ENCODE peak calls at places on chromosomes 4 and X, in four cellular contexts. C is GM12878, N is K562, L is HL-60. K is an unnamed sample.

GRCh38 chr4:140156529-140157171 is 2.7 kb upstream of the MAML3 start:
- DNase-seq in C (peak), N (no peak), L (peak), K (peak)

GRCh38 chr4:76341063-76341462 is 34.5 kb downstream of the STBD1 start:
- DNase-seq in C (no peak), N (peak), L (no peak), K (no peak)

GRCh38 chrX:108601276-108601675 is 135.1 kb downstream of the IRS4 start:
- DNase-seq in C (no peak), N (no peak), L (no peak), K (no peak)

GRCh38 chr4:139367421-139368090 is 65.3 kb upstream of the NDUFC1 start:
- DNase-seq in C (no peak), N (no peak), L (no peak), K (no peak)

GRCh38 chr4:65789850-65790249 is 119.6 kb upstream of the EPHA5 start:
- DNase-seq in C (no peak), N (no peak), L (no peak), K (no peak)

GRCh38 chr4:114607086-114607485 is 8.5 kb downstream of the UGT8 start:
- DNase-seq in C (no peak), N (no peak), L (no peak), K (no peak)

GRCh38 chrX:43882294-43882681 is at the start of gene MAOB:
- DNase-seq in C (no peak), N (peak), L (no peak), K (no peak)

GRCh38 chr4:101163936-101164335 is 183.4 kb downstream of the PPP3CA start:
- DNase-seq in C (no peak), N (no peak), L (no peak), K (no peak)

GRCh38 chr4:185120631-185120946 is 22.5 kb upstream of the SLC25A4 start:
- DNase-seq in C (no peak), N (no peak), L (no peak), K (no peak)

GRCh38 chr4:1495416-1496115 is 89.3 kb upstream of the NKX1-1 start:
- DNase-seq in C (no peak), N (no peak), L (no peak), K (no peak)

GRCh38 chrX:18886344-18887161 is 97.4 kb downstream of the PHKA2 start:
- DNase-seq in C (peak), N (peak), L (peak), K (peak)

GRCh38 chr4:34861661-34862060 is 1382.7 kb downstream of the ARAP2 start:
- DNase-seq in C (no peak), N (no peak), L (no peak), K (no peak)
- TF ChIP-seq SPI1 in C (no peak), N (no peak), L (no peak), K (no peak)

DNA sequence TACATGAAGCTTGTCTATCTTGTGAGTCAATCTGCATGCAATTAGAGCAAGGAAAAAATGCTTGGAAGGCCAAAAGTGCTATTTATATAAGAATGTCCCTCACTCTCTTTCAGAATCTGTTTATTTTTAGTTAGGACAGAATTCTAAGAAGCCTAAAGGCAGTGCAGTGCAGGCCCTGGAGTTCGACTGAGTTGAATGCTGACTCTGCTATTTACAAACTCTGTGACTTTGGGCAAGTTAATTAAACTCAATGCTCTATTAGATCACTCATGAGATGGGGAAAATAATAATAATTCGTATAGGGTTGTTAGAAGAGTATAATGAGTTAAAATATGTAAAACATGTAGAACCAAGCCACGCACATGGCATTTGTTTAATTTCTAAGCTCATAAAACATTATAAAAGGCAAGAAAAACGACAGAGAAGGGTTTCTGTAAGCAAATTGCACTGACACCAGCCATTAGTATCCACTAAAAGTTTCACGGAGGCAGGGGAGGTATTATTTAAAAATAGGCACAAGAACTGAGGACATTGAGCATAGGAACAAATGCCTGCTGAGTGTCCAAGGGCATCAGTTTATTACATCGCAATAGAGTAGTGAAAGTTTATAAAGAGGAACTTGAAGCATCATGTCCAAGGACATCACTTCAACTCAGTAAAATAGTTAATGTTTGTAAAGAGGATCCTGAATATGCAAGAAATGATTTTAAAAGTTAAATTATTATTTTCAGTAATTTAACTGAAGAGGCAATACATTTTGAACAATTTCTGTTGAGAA is 115.0 kb upstream of the INPP4B start:
- DNase-seq in C (no peak), N (no peak), L (no peak), K (no peak)
- TF ChIP-seq POLR2AphosphoS5 in C (no peak), N (no peak), L (no peak), K (no peak)

DNA sequence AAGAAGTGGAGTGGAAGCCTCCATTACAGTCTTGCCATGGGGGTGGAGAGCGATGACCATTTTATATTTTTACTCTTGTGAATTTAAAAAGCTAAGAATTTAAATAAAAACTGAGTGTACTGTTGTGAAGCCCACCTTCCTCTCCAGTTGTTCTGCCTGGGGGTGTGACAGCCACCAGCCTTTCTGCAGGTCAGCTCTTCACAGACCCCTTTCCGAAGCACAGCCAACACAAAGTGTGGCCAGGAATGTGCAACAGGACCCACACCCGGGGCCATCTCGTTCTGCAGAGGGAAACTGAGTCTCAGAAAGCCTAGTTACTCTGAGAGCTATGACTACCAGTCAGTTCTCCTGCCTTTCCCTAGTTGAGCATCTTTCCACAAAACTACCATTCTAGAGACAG is 1.4 kb downstream of the GRPEL1 start:
- DNase-seq in C (no peak), N (no peak), L (no peak), K (no peak)
- TF ChIP-seq SPI1 in C (no peak), N (no peak), L (no peak), K (no peak)

GRCh38 chr4:37780444-37781133 is 45.9 kb upstream of the PGM2 start:
- DNase-seq in C (no peak), N (no peak), L (peak), K (no peak)
- TF ChIP-seq POLR2AphosphoS5 in C (no peak), N (no peak), L (no peak), K (no peak)

K was measured in GM12891.